ENCODE peak calls at places on chromosomes 4 and X, in six cellular contexts. X is heart left ventricle, H is lower leg skin, Z is GM12892, L is HCT116, A is GM12891. I is an unnamed sample.

GRCh38 chr4:73309211-73309610 is 50.6 kb upstream of the ANKRD17 start:
- DNase-seq in X (no peak), H (no peak), Z (no peak), L (no peak), A (no peak), I (no peak)

GRCh38 chrX:108735680-108736508 is 469 bp downstream of the IRS4 start:
- DNase-seq in X (no peak), H (no peak), Z (no peak), L (no peak), A (no peak), I (no peak)

GRCh38 chr4:104457308-104457981 is 37.2 kb downstream of the CXXC4 start:
- DNase-seq in X (no peak), H (no peak), Z (no peak), L (no peak), A (no peak), I (no peak)

GRCh38 chrX:42530027-42530426 is 247.9 kb downstream of the PPP1R2C start:
- DNase-seq in X (no peak), H (no peak), Z (no peak), L (no peak), A (no peak), I (no peak)

GRCh38 chr4:41455215-41455614 is 82.7 kb upstream of the LIMCH1 start:
- DNase-seq in X (no peak), H (no peak), Z (no peak), L (no peak), A (no peak), I (no peak)

GRCh38 chr4:185838104-185838452 is 26.1 kb upstream of the SORBS2 start:
- DNase-seq in X (no peak), H (no peak), Z (no peak), L (no peak), A (no peak), I (no peak)

GRCh38 chr4:118284169-118284568 is 68.6 kb downstream of the PRSS12 start:
- DNase-seq in X (no peak), H (no peak), Z (no peak), L (no peak), A (no peak), I (no peak)

GRCh38 chrX:153004780-153005179 is 10.9 kb upstream of the PNMA5 start:
- DNase-seq in X (no peak), H (no peak), Z (no peak), L (no peak), A (no peak), I (no peak)

GRCh38 chr4:184283659-184284335 is 66.1 kb upstream of the ENPP6 start:
- DNase-seq in X (no peak), H (no peak), Z (no peak), L (no peak), A (no peak), I (no peak)

GRCh38 chr4:173498771-173499170 is 31.3 kb downstream of the HAND2 start:
- DNase-seq in X (no peak), H (no peak), Z (no peak), L (no peak), A (no peak), I (no peak)

GRCh38 chrX:24154490-24155034 is 5.0 kb downstream of the ZFX start:
- DNase-seq in X (no peak), H (no peak), Z (no peak), L (no peak), A (no peak), I (no peak)

GRCh38 chr4:110518889-110519490 is 43.0 kb downstream of the ENPEP start:
- DNase-seq in X (no peak), H (no peak), Z (no peak), L (no peak), A (no peak), I (no peak)

GRCh38 chr4:180059216-180059881 is 2183.9 kb upstream of the TENM3 start:
- DNase-seq in X (no peak), H (no peak), Z (peak; percentile 9), L (no peak), A (no peak), I (peak; percentile 3)

GRCh38 chrX:25548806-25549205 is 533.0 kb upstream of the ARX start:
- DNase-seq in X (no peak), H (no peak), Z (no peak), L (no peak), A (no peak), I (no peak)

GRCh38 chrX:139563251-139563650 is 32.7 kb downstream of the F9 start:
- DNase-seq in X (no peak), H (no peak), Z (no peak), L (no peak), A (no peak), I (no peak)

GRCh38 chrX:107712231-107713204 is 63.1 kb downstream of the TSC22D3 start:
- DNase-seq in X (no peak), H (peak; percentile 65), Z (no peak), L (no peak), A (no peak), I (no peak)

GRCh38 chrX:72245461-72246089 is 6.7 kb upstream of the ERCC6L start:
- DNase-seq in X (peak; percentile 8), H (no peak), Z (peak; percentile 30), L (peak; percentile 13), A (no peak), I (peak; percentile 44)

GRCh38 chr4:90215286-90215685 is 88.1 kb downstream of the CCSER1 start:
- DNase-seq in X (no peak), H (no peak), Z (no peak), L (no peak), A (no peak), I (no peak)

GRCh38 chrX:28847423-28847822 is 260.2 kb downstream of the IL1RAPL1 start:
- DNase-seq in X (peak; percentile 15), H (no peak), Z (no peak), L (peak; percentile 67), A (no peak), I (no peak)

GRCh38 chrX:15468036-15468435 is 25.1 kb downstream of the PIR start:
- DNase-seq in X (no peak), H (peak; percentile 62), Z (no peak), L (no peak), A (no peak), I (no peak)

GRCh38 chr4:80249144-80249543 is 17.3 kb upstream of the FGF5 start:
- DNase-seq in X (no peak), H (no peak), Z (no peak), L (no peak), A (no peak), I (no peak)

GRCh38 chr4:153153339-153153851 is 50.8 kb upstream of the TRIM2 start:
- DNase-seq in X (peak; percentile 39), H (peak; percentile 34), Z (peak; percentile 36), L (no peak), A (peak; percentile 41), I (peak; percentile 20)

GRCh38 chr4:7073526-7074390 is 5.9 kb upstream of the GRPEL1 start:
- DNase-seq in X (no peak), H (no peak), Z (peak; percentile 36), L (peak; percentile 65), A (peak; percentile 41), I (peak; percentile 47)

GRCh38 chr4:16231570-16232252 is 5.4 kb upstream of the TAPT1 start:
- DNase-seq in X (no peak), H (no peak), Z (no peak), L (no peak), A (no peak), I (no peak)

GRCh38 chr4:124037236-124037635 is 640.6 kb downstream of the SPRY1 start:
- DNase-seq in X (no peak), H (no peak), Z (no peak), L (no peak), A (no peak), I (no peak)

GRCh38 chr4:70651864-70652506 is 14.3 kb downstream of the JCHAIN start:
- DNase-seq in X (no peak), H (no peak), Z (no peak), L (peak; percentile 52), A (no peak), I (no peak)

GRCh38 chr4:90403781-90404180 is 276.6 kb downstream of the CCSER1 start:
- DNase-seq in X (no peak), H (no peak), Z (no peak), L (no peak), A (no peak), I (no peak)

GRCh38 chr4:3201718-3202702 is 46.9 kb upstream of the MSANTD1 start:
- DNase-seq in X (no peak), H (no peak), Z (no peak), L (no peak), A (peak; percentile 56), I (peak; percentile 30)

GRCh38 chrX:48468693-48469691 is 1.1 kb downstream of the SLC38A5 start:
- DNase-seq in X (no peak), H (no peak), Z (no peak), L (no peak), A (no peak), I (no peak)
- TF ChIP-seq POLR2A in X (no peak), H (no peak), Z (no peak), L (no peak), A (no peak), I (no peak)

DNA sequence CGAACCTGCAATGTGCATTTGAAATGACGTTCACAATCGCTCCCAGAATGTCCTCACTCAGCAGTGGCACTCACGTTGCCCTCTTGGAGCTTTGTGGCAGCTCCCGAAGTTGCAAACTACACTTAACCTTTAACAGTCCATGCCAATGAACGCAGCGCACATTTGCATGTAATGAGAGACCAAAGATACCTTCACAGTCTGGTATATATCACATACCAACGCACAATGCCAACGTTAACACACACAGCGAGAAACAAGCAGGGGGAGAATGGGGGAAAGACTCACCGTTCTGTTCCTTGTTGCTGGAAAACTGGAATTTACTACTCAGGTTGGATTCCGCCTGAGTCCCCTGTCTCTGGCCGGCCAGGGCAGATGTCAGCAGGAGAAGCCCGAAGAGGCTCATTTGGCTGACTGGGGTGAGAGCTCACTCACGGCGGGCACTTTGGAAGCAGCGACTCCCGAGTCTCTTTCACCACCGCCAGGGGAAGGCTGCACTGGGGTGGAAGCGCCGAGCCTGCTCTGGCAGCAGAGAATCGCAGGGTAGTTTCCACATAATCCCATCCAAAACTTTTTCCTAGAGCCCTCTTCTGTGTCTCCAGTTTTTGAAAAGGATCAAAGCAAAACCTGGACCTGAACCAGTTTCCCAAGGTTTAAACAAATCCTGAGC is 965 bp downstream of the PDGFC start:
- DNase-seq in X (peak; percentile 44), H (peak; percentile 47), Z (no peak), L (no peak), A (no peak), I (no peak)
- TF ChIP-seq POLR2A in X (no peak), H (no peak), Z (no peak), L (no peak), A (no peak), I (no peak)

DNA sequence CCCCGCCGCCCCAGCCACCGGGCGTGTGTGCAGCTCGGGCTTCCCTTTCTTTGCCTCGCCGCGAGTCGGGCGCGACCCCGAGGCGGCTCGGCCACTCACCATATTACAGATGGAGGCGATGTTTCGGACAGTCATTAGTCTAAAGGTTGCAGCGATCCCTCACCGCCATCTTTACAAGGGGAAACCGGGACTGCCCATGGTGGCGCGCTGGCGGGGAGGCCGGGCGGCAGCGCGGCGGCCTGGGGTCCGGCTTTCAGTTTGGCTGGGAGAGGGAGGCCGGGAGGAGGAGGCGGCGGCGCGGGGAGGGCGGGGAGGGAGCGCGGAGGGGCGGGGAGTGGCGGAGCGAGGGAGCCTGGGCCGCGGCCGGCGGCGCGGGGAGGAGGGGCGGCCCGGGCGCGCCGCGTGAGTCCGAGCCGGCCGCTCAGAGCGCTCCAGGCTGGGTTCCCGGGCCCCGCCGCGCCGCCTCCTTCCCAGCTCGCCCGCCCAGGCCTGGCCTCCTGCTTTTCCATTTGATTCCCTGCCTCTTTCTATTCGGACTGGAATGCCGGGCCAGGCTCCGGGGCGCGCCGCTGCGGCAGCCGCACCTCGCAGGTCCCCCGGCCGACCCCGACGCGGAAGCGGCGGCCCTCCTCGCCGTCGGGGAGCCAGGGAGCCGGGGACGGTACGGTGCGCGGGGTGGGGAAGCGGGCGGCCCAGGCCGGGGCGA is at the start of gene USP46:
- DNase-seq in X (peak; percentile 87), H (peak; percentile 49), Z (peak; percentile 85), L (peak; percentile 15), A (peak; percentile 83), I (peak; percentile 53)
- TF ChIP-seq POLR2A in X (no peak), H (no peak), Z (peak; percentile 77), L (peak; percentile 57), A (peak; percentile 55), I (peak; percentile 38)

GRCh38 chr4:130478406-130478805 is 1382.5 kb downstream of the C4orf33 start:
- DNase-seq in X (no peak), H (no peak), Z (no peak), L (no peak), A (no peak), I (no peak)
- TF ChIP-seq POLR2A in X (no peak), H (no peak), Z (no peak), L (no peak), A (no peak), I (no peak)